ENCODE peak calls at places on chromosomes 16 and 17, in nine cellular contexts. L is sigmoid colon, Z is AG10803, M is K562, E is NB4, S is mucosa of descending colon, R is endothelial cell, F is cardiac fibroblast, P is GM13976. Q is an unnamed sample.

GRCh38 chr16:59950431-59950830 is 1216.3 kb upstream of the GOT2 start:
- DNase-seq in L (no peak), Z (peak; percentile 8), M (no peak), E (no peak), S (no peak), R (no peak), F (no peak), P (no peak), Q (no peak)

GRCh38 chr17:7914771-7915610 is 1.1 kb downstream of the RNF227 start:
- DNase-seq in L (peak; percentile 80), Z (peak; percentile 42), M (no peak), E (no peak), S (no peak), R (no peak), F (peak; percentile 53), P (no peak), Q (peak; percentile 58)

GRCh38 chr16:56667581-56668571 is at the start of gene MT1G:
- DNase-seq in L (peak; percentile 80), Z (no peak), M (no peak), E (peak; percentile 79), S (peak; percentile 84), R (no peak), F (peak; percentile 34), P (no peak), Q (no peak)

GRCh38 chr16:46658925-46659324 is 30.1 kb downstream of the VPS35 start:
- DNase-seq in L (no peak), Z (no peak), M (no peak), E (peak; percentile 99), S (no peak), R (no peak), F (no peak), P (peak; percentile 56), Q (peak; percentile 77)

GRCh38 chr16:71666264-71666663 is 40.3 kb downstream of the MARVELD3 start:
- DNase-seq in L (no peak), Z (no peak), M (no peak), E (no peak), S (no peak), R (no peak), F (no peak), P (no peak), Q (no peak)

GRCh38 chr17:34012709-34013375 is 242.2 kb upstream of the CCL2 start:
- DNase-seq in L (no peak), Z (no peak), M (no peak), E (no peak), S (no peak), R (no peak), F (no peak), P (no peak), Q (no peak)

GRCh38 chr16:56608876-56609462 is 585 bp downstream of the MT2A start:
- DNase-seq in L (no peak), Z (no peak), M (no peak), E (peak; percentile 38), S (peak; percentile 59), R (no peak), F (peak; percentile 14), P (no peak), Q (no peak)

GRCh38 chr17:7888184-7888920 is at the start of gene CHD3:
- DNase-seq in L (no peak), Z (no peak), M (peak; percentile 31), E (no peak), S (peak; percentile 74), R (no peak), F (peak; percentile 26), P (no peak), Q (no peak)

GRCh38 chr16:27334874-27335273 is 21.1 kb downstream of the IL4R start:
- DNase-seq in L (no peak), Z (no peak), M (no peak), E (no peak), S (no peak), R (no peak), F (no peak), P (no peak), Q (no peak)

GRCh38 chr16:67516296-67517177 is 12.1 kb upstream of the RIPOR1 start:
- DNase-seq in L (no peak), Z (peak; percentile 57), M (no peak), E (no peak), S (no peak), R (no peak), F (peak; percentile 54), P (no peak), Q (no peak)

GRCh38 chr16:82439678-82440293 is 187.0 kb upstream of the CDH13 start:
- DNase-seq in L (no peak), Z (peak; percentile 10), M (no peak), E (peak; percentile 12), S (no peak), R (peak; percentile 30), F (peak; percentile 10), P (peak; percentile 24), Q (peak; percentile 33)

GRCh38 chr17:61833536-61834203 is 29.7 kb downstream of the BRIP1 start:
- DNase-seq in L (no peak), Z (peak; percentile 74), M (no peak), E (no peak), S (no peak), R (no peak), F (peak; percentile 75), P (no peak), Q (no peak)

GRCh38 chr16:87553174-87553573 is 49.1 kb upstream of the JPH3 start:
- DNase-seq in L (no peak), Z (no peak), M (no peak), E (no peak), S (no peak), R (no peak), F (no peak), P (no peak), Q (no peak)

GRCh38 chr17:74859439-74860228 is at the start of gene GRIN2C:
- DNase-seq in L (no peak), Z (no peak), M (no peak), E (no peak), S (no peak), R (peak; percentile 54), F (no peak), P (no peak), Q (peak; percentile 79)
- TF ChIP-seq CTCF in L (no peak), Z (no peak), M (no peak), E (no peak), S (no peak), R (peak; percentile 12), F (no peak), P (peak; percentile 19), Q (peak; percentile 9)

GRCh38 chr16:30515275-30515674 is 11.1 kb downstream of the ZNF768 start:
- DNase-seq in L (no peak), Z (no peak), M (no peak), E (no peak), S (no peak), R (no peak), F (no peak), P (no peak), Q (no peak)

GRCh38 chr16:30521873-30522641 is 4.3 kb downstream of the ZNF768 start:
- DNase-seq in L (no peak), Z (no peak), M (no peak), E (no peak), S (peak; percentile 41), R (no peak), F (no peak), P (no peak), Q (no peak)

GRCh38 chr16:30521476-30521872 is 4.9 kb downstream of the ZNF768 start:
- DNase-seq in L (no peak), Z (no peak), M (no peak), E (no peak), S (no peak), R (no peak), F (no peak), P (no peak), Q (no peak)

GRCh38 chr16:30519120-30520049 is 7.0 kb downstream of the ZNF768 start:
- DNase-seq in L (no peak), Z (no peak), M (no peak), E (no peak), S (no peak), R (no peak), F (no peak), P (no peak), Q (no peak)

GRCh38 chr16:30518552-30518951 is 7.8 kb downstream of the ZNF768 start:
- DNase-seq in L (no peak), Z (no peak), M (no peak), E (no peak), S (no peak), R (no peak), F (no peak), P (no peak), Q (no peak)
- TF ChIP-seq CTCF in L (no peak), Z (no peak), M (no peak), E (no peak), S (no peak), R (no peak), F (no peak), P (no peak), Q (no peak)

DNA sequence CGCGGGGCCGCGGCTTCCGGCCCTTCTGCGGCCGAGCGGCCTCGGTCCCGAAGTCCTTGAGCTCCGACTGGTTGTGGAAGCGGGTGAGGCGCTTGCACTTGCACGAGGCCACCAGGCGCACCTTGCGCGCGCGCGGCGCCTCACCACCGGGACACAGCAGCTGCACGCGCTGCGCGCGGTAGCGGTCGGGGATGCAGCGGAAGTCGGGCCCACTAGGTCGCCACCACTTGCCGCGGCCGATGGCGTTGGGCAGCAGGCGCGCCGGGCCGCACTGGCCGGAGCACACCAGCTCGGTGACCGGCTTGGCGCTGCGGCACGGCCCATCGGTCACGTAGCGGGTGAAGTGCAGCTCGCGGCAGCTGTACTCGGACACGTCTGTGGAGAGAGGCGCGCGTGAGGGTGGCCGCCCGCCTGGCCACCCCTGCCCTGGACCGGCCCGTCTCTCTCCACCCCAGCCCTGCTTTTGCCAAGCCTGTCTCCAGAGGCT is 3.2 kb downstream of the SOST start:
- DNase-seq in L (peak; percentile 52), Z (no peak), M (no peak), E (no peak), S (no peak), R (peak; percentile 54), F (peak; percentile 30), P (peak; percentile 51), Q (no peak)
- TF ChIP-seq CTCF in L (no peak), Z (no peak), M (no peak), E (no peak), S (no peak), R (no peak), F (no peak), P (no peak), Q (no peak)

GRCh38 chr17:27494192-27495091 is 38.2 kb downstream of the KSR1 start:
- DNase-seq in L (peak; percentile 83), Z (peak; percentile 83), M (no peak), E (no peak), S (peak; percentile 87), R (no peak), F (peak; percentile 71), P (no peak), Q (no peak)
- TF ChIP-seq CTCF in L (peak; percentile 37), Z (peak; percentile 52), M (peak; percentile 40), E (no peak), S (no peak), R (no peak), F (peak; percentile 33), P (no peak), Q (no peak)

DNA sequence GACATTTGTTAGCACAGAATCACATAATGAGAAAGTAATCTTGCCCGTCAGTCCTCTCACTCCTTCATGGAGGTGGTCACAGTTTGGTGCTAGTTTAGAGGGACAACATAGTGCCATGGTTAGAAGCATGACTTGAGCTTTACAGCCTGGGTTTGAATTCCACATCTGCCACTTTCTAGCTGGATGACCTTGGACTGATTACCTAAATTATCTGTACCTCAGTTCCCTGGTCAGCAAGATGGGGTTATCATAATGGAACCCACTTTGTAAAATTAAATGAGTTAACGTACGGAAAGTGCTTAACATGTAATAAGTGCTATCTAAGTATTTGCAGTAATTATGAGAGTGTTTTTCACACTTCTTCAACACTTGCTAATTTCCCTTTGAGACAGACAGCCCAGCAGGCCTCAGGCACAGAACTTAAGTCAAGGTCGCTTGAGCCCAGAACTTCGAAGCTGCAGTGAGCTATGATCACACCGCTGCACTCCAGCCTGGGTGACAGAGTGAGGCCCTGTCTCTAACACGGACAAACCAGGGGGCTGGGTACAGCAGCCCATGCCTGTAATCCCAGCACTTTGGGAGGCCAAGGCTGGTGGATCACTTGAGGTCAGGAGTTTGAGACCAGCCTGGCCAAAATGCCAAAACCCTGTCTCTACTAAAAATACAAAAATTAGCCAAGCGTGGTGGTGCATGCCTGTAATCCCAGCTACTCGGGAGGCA is 7.1 kb downstream of the VWA3A start:
- DNase-seq in L (no peak), Z (no peak), M (no peak), E (no peak), S (no peak), R (no peak), F (no peak), P (no peak), Q (no peak)
- TF ChIP-seq CTCF in L (no peak), Z (no peak), M (no peak), E (no peak), S (no peak), R (no peak), F (no peak), P (peak; percentile 1), Q (no peak)